ENCODE peak calls at places on chromosomes 2 and 18, in seven cellular contexts. U is sigmoid colon, T is GM12865, D is coronary artery, W is fibroblast of the aortic adventitia, O is vagina, S is dorsolateral prefrontal cortex. H is an unnamed sample.

GRCh38 chr2:94861308-94862152 is 9.7 kb upstream of the TEKT4 start:
- DNase-seq in U (peak; percentile 48), T (no peak), D (no peak), W (no peak), O (no peak), S (peak; percentile 41), H (no peak)

GRCh38 chr2:79855264-79856006 is 342.6 kb downstream of the CTNNA2 start:
- DNase-seq in U (no peak), T (no peak), D (no peak), W (no peak), O (no peak), S (peak; percentile 54), H (no peak)

GRCh38 chr18:75157359-75157758 is 51.6 kb downstream of the PTGR3 start:
- DNase-seq in U (no peak), T (no peak), D (no peak), W (no peak), O (no peak), S (no peak), H (no peak)

GRCh38 chr18:44715245-44715644 is 34.6 kb downstream of the SETBP1 start:
- DNase-seq in U (peak; percentile 93), T (no peak), D (no peak), W (peak; percentile 83), O (no peak), S (no peak), H (no peak)

GRCh38 chr2:181152701-181153100 is 172.3 kb downstream of the UBE2E3 start:
- DNase-seq in U (no peak), T (no peak), D (no peak), W (peak; percentile 9), O (no peak), S (no peak), H (no peak)

GRCh38 chr2:218631837-218632236 is 24.1 kb downstream of the PLCD4 start:
- DNase-seq in U (no peak), T (no peak), D (no peak), W (peak; percentile 80), O (no peak), S (no peak), H (no peak)

GRCh38 chr2:120401275-120402069 is 55.5 kb downstream of the INHBB start:
- DNase-seq in U (no peak), T (no peak), D (peak; percentile 49), W (no peak), O (no peak), S (peak; percentile 28), H (no peak)

GRCh38 chr18:12989397-12990127 is 1.6 kb upstream of the CEP192 start:
- DNase-seq in U (no peak), T (no peak), D (no peak), W (no peak), O (no peak), S (no peak), H (no peak)

GRCh38 chr2:43906448-43907122 is 67.8 kb downstream of the ABCG8 start:
- DNase-seq in U (no peak), T (no peak), D (no peak), W (no peak), O (no peak), S (no peak), H (no peak)

GRCh38 chr2:188382107-188382506 is 90.4 kb downstream of the GULP1 start:
- DNase-seq in U (no peak), T (no peak), D (no peak), W (peak; percentile 47), O (no peak), S (no peak), H (no peak)
- H3K4me3 ChIP-seq in U (no peak overlapping the region), T (no peak overlapping the region), D (peak overlapping the region; percentile 59), W (no peak overlapping the region), O (no peak overlapping the region), S (no peak overlapping the region), H (no peak overlapping the region)

DNA sequence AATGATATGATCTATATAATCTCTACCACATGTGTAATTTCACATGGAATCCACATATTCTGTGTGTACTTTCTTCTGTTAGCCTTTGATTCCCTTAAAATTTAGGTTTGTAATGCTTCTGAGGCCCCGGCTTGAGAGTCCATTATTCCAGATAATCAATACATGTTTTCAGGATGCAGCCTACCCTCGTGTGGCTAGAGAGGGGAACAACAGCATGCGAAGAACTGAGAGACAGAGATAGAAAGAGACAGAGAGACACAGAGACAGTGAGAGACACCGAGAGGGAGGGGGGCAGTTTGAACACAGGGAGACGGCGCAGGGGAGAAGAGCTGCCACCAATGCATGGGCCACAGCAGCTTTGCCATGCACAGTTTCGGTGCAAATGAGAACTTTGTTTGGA is 185.4 kb downstream of the SNTG2 start:
- DNase-seq in U (no peak), T (no peak), D (no peak), W (no peak), O (no peak), S (no peak), H (no peak)
- TF ChIP-seq CTCF in U (no peak), T (no peak), D (no peak), W (no peak), O (no peak), S (no peak), H (peak; percentile 52)

DNA sequence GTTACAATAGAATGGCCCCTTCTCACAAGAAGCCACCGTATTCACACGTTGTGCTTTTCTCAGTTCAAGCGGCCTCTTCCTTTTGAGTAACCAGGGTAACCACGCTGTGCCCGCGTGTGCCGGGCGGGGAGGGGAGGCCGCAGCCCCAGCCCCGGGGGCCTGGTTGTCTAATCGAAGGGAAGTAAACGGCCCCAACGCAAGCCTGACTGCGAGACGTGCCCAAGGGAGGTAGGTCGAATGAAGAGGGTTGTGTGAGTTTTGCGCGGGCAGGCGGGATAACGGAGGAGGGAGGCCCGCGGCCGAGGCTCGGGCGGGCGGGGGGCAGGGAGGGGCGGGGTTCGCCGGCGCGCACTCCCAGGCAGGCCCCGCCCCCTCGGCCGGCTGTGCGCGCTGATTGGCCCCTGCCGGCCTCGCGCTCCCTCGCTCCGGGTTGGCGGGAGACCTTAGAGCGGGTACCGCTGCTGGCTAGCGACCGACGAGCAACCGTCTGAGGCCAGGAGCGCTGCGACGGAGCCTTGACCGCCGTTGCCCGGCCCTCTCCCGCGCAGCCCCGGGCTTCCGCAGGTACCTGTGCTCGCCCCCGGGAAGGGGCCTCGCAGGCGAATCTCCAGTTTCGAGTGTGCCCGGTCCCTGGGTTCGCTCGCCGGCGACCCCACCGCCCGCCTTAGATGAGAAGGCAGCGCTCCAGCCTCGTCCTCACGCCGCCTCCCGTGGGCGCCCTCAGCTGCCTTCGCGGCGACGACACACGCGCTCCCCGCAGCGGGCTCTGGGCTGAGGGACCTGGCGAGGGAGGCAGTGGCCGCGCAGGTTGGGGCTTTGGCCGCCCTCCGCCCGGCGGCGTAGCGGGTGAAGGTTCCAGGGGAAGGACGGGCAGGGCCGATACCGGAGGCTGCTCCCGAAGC is at the start of gene SPDYA:
- DNase-seq in U (peak; percentile 86), T (peak; percentile 83), D (peak; percentile 82), W (peak; percentile 47), O (no peak), S (peak; percentile 79), H (no peak)
- H3K4me3 ChIP-seq in U (peak within 1 kb of the TSS; percentile 27), T (peak within 1 kb of the TSS; percentile 56), D (peak within 1 kb of the TSS; percentile 72), W (peak within 1 kb of the TSS; percentile 66), O (peak within 1 kb of the TSS; percentile 51), S (peak within 1 kb of the TSS; percentile 72), H (peak within 1 kb of the TSS; percentile 65)

GRCh38 chr18:4181882-4182568 is 273.1 kb downstream of the DLGAP1 start:
- DNase-seq in U (no peak), T (peak; percentile 68), D (no peak), W (no peak), O (no peak), S (no peak), H (no peak)
- TF ChIP-seq CTCF in U (no peak), T (peak; percentile 27), D (no peak), W (no peak), O (no peak), S (no peak), H (no peak)

GRCh38 chr2:174338626-174339570 is 4.1 kb downstream of the SP9 start:
- DNase-seq in U (no peak), T (no peak), D (no peak), W (no peak), O (no peak), S (no peak), H (no peak)
- H3K4me3 ChIP-seq in U (no peak overlapping the region), T (no peak overlapping the region), D (no peak overlapping the region), W (no peak overlapping the region), O (no peak overlapping the region), S (peak overlapping the region; percentile 9), H (peak overlapping the region; percentile 32)

GRCh38 chr2:131156452-131157149 is 51.5 kb downstream of the PLEKHB2 start:
- DNase-seq in U (no peak), T (peak; percentile 37), D (no peak), W (no peak), O (no peak), S (no peak), H (no peak)
- TF ChIP-seq CTCF in U (no peak), T (no peak), D (no peak), W (peak; percentile 33), O (no peak), S (no peak), H (peak; percentile 21)

GRCh38 chr18:50653402-50654093 is 93.7 kb downstream of the MAPK4 start:
- DNase-seq in U (peak; percentile 81), T (no peak), D (no peak), W (no peak), O (no peak), S (no peak), H (no peak)
- H3K4me3 ChIP-seq in U (no peak overlapping the region), T (no peak overlapping the region), D (no peak overlapping the region), W (no peak overlapping the region), O (no peak overlapping the region), S (no peak overlapping the region), H (no peak overlapping the region)

GRCh38 chr2:184030978-184031377 is 567.4 kb upstream of the ZNF804A start:
- DNase-seq in U (no peak), T (peak; percentile 6), D (no peak), W (no peak), O (no peak), S (no peak), H (no peak)

GRCh38 chr2:184030245-184030644 is 568.1 kb upstream of the ZNF804A start:
- DNase-seq in U (no peak), T (no peak), D (no peak), W (no peak), O (no peak), S (no peak), H (no peak)

GRCh38 chr2:184026961-184027360 is 571.4 kb upstream of the ZNF804A start:
- DNase-seq in U (no peak), T (no peak), D (no peak), W (no peak), O (no peak), S (no peak), H (no peak)

GRCh38 chr2:184032983-184033382 is 565.3 kb upstream of the ZNF804A start:
- DNase-seq in U (no peak), T (no peak), D (no peak), W (no peak), O (no peak), S (no peak), H (no peak)

DNA sequence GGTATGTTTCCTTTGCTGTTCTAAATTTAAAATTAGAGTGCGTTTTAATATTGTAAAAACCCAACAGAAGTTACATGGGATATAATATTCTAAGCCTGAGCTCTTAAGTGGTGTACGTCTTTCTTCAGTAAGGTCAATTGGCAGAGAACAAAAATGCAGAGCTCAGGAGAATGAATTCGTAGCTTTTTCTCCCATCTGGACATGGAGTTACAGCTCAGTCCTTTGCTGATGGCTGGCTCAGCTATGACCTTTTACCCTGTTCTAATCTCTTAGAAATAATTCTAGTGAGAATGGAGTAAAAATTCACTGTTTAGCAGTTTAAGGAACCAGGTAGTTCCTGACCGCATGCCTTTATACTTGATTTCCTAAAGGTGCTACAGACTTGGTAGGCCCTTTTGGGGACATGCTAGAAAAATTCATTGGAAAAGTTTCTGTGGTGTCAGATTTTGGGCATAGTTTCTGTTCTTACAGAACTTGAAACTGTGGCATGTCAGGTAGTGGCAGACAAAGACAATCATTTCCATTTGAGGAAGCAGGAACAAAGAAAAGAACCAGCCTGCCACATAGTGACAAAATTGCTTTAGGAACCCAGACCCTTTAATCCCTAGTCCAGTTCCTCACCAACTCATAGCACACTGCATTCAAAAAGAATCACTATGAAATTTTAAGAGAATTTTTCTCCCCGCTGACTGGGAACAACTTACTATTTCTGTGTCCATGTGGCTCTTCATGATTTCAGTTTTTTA is 566.8 kb upstream of the ZNF804A start:
- DNase-seq in U (no peak), T (peak; percentile 11), D (no peak), W (no peak), O (no peak), S (no peak), H (no peak)
- TF ChIP-seq CTCF in U (no peak), T (no peak), D (no peak), W (no peak), O (no peak), S (no peak), H (no peak)